ENCODE peak calls at places on chromosomes 13 and 19, in ten cellular contexts. S, Q, F, V, I, L, P, H, N and Y are unnamed samples. For H3K9me3 and H3K4me1, the result is how much of the 10 kb centered on the place peaks cover.

GRCh38 chr13:99380921-99381645 is 73.9 kb upstream of the GPR183 start:
- DNase-seq in S (no peak), Q (no peak), F (no peak), V (no peak), I (no peak), L (no peak), P (no peak), H (no peak), N (no peak), Y (no peak)

GRCh38 chr13:97030705-97031452 is 36.6 kb upstream of the OXGR1 start:
- DNase-seq in S (peak), Q (peak), F (no peak), V (no peak), I (no peak), L (no peak), P (no peak), H (no peak), N (no peak), Y (no peak)

GRCh38 chr13:21100211-21100610 is 38.8 kb upstream of the LATS2 start:
- DNase-seq in S (no peak), Q (no peak), F (no peak), V (no peak), I (no peak), L (no peak), P (no peak), H (no peak), N (no peak), Y (no peak)

GRCh38 chr13:100542546-100543156 is 45.9 kb downstream of the GGACT start:
- DNase-seq in S (peak), Q (no peak), F (no peak), V (no peak), I (no peak), L (no peak), P (no peak), H (no peak), N (no peak), Y (peak)

GRCh38 chr13:102280366-102280765 is 121.5 kb downstream of the FGF14 start:
- DNase-seq in S (no peak), Q (no peak), F (no peak), V (no peak), I (no peak), L (no peak), P (no peak), H (no peak), N (no peak), Y (no peak)

GRCh38 chr13:49443327-49443688 is 556 bp downstream of the CAB39L start:
- DNase-seq in S (peak), Q (no peak), F (no peak), V (no peak), I (no peak), L (no peak), P (no peak), H (no peak), N (no peak), Y (peak)

GRCh38 chr13:107373551-107373950 is 805.6 kb upstream of the ARGLU1 start:
- DNase-seq in S (no peak), Q (peak), F (no peak), V (no peak), I (no peak), L (no peak), P (no peak), H (no peak), N (no peak), Y (no peak)

GRCh38 chr19:29805026-29805925 is 6.5 kb upstream of the CCNE1 start:
- DNase-seq in S (no peak), Q (no peak), F (no peak), V (no peak), I (no peak), L (no peak), P (peak), H (peak), N (no peak), Y (no peak)

GRCh38 chr19:5215431-5215830 is 125.2 kb downstream of the PTPRS start:
- DNase-seq in S (no peak), Q (no peak), F (peak), V (no peak), I (no peak), L (no peak), P (no peak), H (no peak), N (no peak), Y (no peak)

GRCh38 chr13:78437781-78438180 is 165.6 kb downstream of the POU4F1 start:
- DNase-seq in S (no peak), Q (no peak), F (no peak), V (no peak), I (no peak), L (no peak), P (no peak), H (no peak), N (no peak), Y (no peak)

GRCh38 chr19:47228937-47229673 is 1.9 kb downstream of the BBC3 start:
- DNase-seq in S (peak), Q (peak), F (no peak), V (no peak), I (peak), L (no peak), P (no peak), H (no peak), N (peak), Y (peak)

GRCh38 chr13:102902789-102903347 is 57.0 kb downstream of the ERCC5 start:
- DNase-seq in S (no peak), Q (peak), F (no peak), V (no peak), I (no peak), L (peak), P (no peak), H (no peak), N (no peak), Y (no peak)

GRCh38 chr19:44552324-44552723 is 22.8 kb upstream of the CEACAM20 start:
- DNase-seq in S (peak), Q (peak), F (no peak), V (no peak), I (peak), L (no peak), P (no peak), H (no peak), N (no peak), Y (peak)

GRCh38 chr13:61036715-61037114 is 378.9 kb downstream of the PCDH20 start:
- DNase-seq in S (no peak), Q (no peak), F (no peak), V (no peak), I (no peak), L (no peak), P (no peak), H (no peak), N (no peak), Y (no peak)

DNA sequence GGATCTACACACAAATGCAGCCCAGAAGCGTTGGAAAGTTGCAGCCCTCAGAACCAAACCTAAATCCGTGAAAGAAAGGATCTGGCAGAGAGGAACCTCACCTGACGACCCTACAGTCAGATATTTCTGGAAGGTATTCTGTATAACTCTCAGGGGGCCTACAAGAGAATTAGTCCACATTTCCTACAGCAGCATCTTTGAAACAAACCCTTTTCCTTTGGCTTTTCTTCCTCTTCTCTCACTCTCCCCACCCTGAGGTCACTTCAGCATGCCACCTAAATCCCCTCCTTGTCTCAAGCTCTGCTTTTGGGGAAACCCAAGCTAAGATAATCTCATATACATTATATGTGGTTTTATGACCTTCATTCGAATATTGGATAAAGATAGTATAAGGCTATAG is 719.0 kb upstream of the MIR17HG start:
- DNase-seq in S (no peak), Q (no peak), F (no peak), V (no peak), I (no peak), L (no peak), P (no peak), H (no peak), N (no peak), Y (no peak)
- H3K4me3 ChIP-seq in S (no peak), Q (no peak), F (no peak), V (no peak), I (no peak), L (no peak), P (no peak), H (no peak), N (no peak), Y (no peak)

GRCh38 chr19:37160153-37160552 is 12.3 kb downstream of the ZNF585A start:
- DNase-seq in S (no peak), Q (no peak), F (no peak), V (no peak), I (no peak), L (no peak), P (no peak), H (no peak), N (no peak), Y (no peak)
- H3K9me3 ChIP-seq in S (under half), Q (under half), F (under half), V (half or more), I (half or more), L (half or more), P (under half), H (half or more), N (under half), Y (half or more)

DNA sequence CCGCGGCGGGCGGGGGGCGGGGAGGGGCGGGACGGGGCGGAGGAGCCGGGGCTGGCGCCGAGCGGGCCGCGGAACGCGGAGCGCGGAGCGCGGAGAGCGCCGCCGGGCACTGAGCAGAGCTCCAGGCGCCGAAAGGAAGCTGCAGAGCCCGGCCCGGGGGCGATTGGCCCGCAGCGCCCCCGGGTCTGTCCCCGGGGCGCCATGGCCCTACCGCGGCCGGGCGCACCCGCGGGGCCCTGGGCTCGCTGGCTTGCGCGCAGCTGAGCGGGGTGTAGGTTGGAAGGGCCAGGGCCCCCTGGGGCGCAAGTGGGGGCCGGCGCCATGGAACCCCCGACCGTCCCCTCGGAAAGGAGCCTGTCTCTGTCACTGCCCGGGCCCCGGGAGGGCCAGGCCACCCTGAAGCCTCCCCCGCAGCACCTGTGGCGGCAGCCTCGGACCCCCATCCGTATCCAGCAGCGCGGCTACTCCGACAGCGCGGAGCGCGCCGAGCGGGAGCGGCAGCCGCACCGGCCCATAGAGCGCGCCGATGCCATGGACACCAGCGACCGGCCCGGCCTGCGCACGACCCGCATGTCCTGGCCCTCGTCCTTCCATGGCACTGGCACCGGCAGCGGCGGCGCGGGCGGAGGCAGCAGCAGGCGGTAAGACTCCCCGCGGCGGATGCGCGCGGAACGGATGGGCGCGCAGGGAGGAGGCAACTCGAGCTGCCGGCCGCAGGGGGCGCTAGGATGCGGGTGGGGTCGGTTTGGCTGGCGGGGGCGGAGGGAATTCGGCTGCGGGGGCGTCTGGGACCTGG is at the start of gene PDE4A:
- DNase-seq in S (peak), Q (peak), F (peak), V (no peak), I (no peak), L (no peak), P (no peak), H (peak), N (no peak), Y (peak)
- H3K4me1 ChIP-seq in S (half or more), Q (under half), F (under half), V (under half), I (under half), L (half or more), P (half or more), H (under half), N (half or more), Y (half or more)

GRCh38 chr13:110232756-110233155 is 74.2 kb downstream of the COL4A1 start:
- DNase-seq in S (no peak), Q (no peak), F (no peak), V (no peak), I (no peak), L (no peak), P (no peak), H (no peak), N (no peak), Y (no peak)
- H3K4me3 ChIP-seq in S (no peak), Q (peak), F (no peak), V (peak), I (peak), L (peak), P (no peak), H (no peak), N (no peak), Y (no peak)

GRCh38 chr19:58243351-58243750 is 14.6 kb downstream of the ZNF544 start:
- DNase-seq in S (no peak), Q (no peak), F (no peak), V (no peak), I (no peak), L (no peak), P (no peak), H (no peak), N (no peak), Y (no peak)

GRCh38 chr19:58252102-58252685 is 23.5 kb downstream of the ZNF544 start:
- DNase-seq in S (no peak), Q (no peak), F (no peak), V (no peak), I (no peak), L (no peak), P (no peak), H (no peak), N (no peak), Y (peak)

GRCh38 chr19:58248886-58249285 is 20.2 kb downstream of the ZNF544 start:
- DNase-seq in S (no peak), Q (no peak), F (no peak), V (no peak), I (no peak), L (no peak), P (no peak), H (no peak), N (no peak), Y (no peak)
- H3K9me3 ChIP-seq in S (under half), Q (under half), F (under half), V (half or more), I (half or more), L (half or more), P (under half), H (half or more), N (half or more), Y (half or more)

GRCh38 chr19:8393192-8393870 is 3.2 kb downstream of the RAB11B start:
- DNase-seq in S (no peak), Q (no peak), F (peak), V (no peak), I (no peak), L (no peak), P (no peak), H (no peak), N (no peak), Y (no peak)
- H3K4me1 ChIP-seq in S (half or more), Q (under half), F (half or more), V (half or more), I (half or more), L (half or more), P (half or more), H (under half), N (under half), Y (under half)

DNA sequence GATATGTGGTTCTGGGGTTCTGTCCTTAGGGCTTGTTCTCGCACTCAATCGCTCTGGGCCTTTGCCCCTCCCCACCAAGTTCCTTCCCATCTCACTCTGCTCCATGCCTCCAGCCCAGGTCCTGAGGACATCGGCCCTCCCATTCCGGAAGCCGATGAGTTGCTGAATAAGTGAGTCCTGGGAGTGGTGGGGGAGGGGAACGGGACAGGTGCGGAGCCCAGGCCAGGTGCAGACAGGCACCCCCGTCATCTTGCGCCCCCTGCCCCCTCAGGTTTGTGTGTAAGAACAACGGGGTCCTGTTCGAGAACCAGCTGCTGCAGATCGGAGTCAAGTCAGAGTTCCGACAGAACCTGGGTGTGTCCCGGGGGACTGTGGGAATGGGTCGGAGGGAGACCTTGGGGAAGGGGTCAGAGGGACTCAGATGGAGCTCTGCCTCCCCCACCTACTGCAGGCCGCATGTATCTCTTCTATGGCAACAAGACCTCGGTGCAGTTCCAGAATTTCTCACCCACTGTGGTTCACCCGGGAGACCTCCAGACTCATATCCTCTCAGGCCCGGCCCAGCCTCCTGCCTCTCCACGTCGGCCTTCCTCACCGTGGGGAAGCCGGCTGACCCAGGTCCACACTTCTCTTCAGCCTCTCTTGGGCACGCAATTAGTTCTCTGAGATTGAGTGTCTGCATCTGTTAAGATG is 10.1 kb downstream of the FUZ start:
- DNase-seq in S (no peak), Q (no peak), F (peak), V (no peak), I (no peak), L (no peak), P (no peak), H (no peak), N (no peak), Y (no peak)
- H3K4me3 ChIP-seq in S (no peak), Q (peak), F (peak), V (no peak), I (no peak), L (peak), P (no peak), H (no peak), N (no peak), Y (no peak)

GRCh38 chr19:56372281-56372680 is 21.1 kb downstream of the ZNF582 start:
- DNase-seq in S (no peak), Q (no peak), F (no peak), V (no peak), I (no peak), L (no peak), P (no peak), H (no peak), N (no peak), Y (no peak)

DNA sequence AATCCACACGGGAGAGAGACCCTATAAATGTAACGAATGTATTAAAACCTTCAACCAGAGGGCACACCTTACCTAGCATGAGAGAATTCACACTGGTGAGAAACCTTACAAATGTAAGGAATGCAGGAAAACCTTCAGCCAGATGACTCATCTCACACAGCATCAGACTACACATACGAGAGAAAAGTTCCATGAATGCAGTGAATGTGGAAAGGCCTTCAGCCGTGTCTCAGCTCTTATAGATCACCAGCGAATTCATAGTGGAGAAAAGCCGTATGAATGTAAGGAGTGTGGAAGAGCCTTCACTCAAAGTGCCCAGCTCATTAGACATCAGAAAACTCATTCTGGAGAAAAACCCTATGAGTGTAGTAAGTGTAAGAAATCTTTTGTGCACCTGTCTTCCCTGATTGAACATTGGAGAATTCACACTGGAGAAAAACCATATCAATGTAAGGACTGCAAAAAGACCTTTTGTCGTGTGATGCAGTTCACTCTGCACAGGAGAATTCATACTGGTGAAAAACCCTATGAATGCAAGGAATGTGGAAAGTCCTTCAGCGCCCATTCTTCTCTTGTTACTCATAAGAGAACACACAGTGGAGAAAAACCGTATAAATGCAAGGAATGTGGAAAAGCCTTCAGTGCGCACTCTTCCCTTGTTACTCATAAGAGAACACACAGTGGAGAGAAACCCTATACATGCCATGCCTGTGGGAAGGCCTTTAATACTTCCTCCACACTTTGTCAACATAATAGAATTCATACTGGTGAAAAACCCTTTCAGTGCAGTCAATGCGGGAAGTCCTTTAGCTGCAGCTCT is 16.0 kb downstream of the ZNF582 start:
- DNase-seq in S (no peak), Q (no peak), F (no peak), V (no peak), I (no peak), L (no peak), P (no peak), H (no peak), N (no peak), Y (no peak)
- H3K9me3 ChIP-seq in S (under half), Q (under half), F (under half), V (half or more), I (under half), L (half or more), P (under half), H (half or more), N (under half), Y (half or more)

GRCh38 chr13:40408602-40409001 is 257.8 kb downstream of the FOXO1 start:
- DNase-seq in S (no peak), Q (no peak), F (no peak), V (no peak), I (no peak), L (no peak), P (no peak), H (no peak), N (no peak), Y (no peak)

GRCh38 chr13:40404967-40405716 is 261.3 kb downstream of the FOXO1 start:
- DNase-seq in S (no peak), Q (no peak), F (no peak), V (no peak), I (no peak), L (no peak), P (no peak), H (no peak), N (no peak), Y (no peak)

GRCh38 chr13:40406405-40407138 is 259.9 kb downstream of the FOXO1 start:
- DNase-seq in S (no peak), Q (no peak), F (no peak), V (no peak), I (no peak), L (no peak), P (no peak), H (no peak), N (no peak), Y (no peak)

GRCh38 chr13:40409278-40409677 is 257.2 kb downstream of the FOXO1 start:
- DNase-seq in S (no peak), Q (no peak), F (no peak), V (no peak), I (no peak), L (no peak), P (no peak), H (no peak), N (no peak), Y (no peak)

GRCh38 chr13:40407567-40407966 is 258.9 kb downstream of the FOXO1 start:
- DNase-seq in S (no peak), Q (no peak), F (no peak), V (no peak), I (no peak), L (no peak), P (no peak), H (no peak), N (no peak), Y (no peak)
- H3K4me1 ChIP-seq in S (under half), Q (under half), F (under half), V (under half), I (under half), L (under half), P (under half), H (under half), N (under half), Y (under half)